ENCODE peak calls at places on chromosomes 6 and 20, in ten cellular contexts. R, K, H, O, J, W, X, D, U and B are unnamed samples.

GRCh38 chr20:19074828-19075516 is 137.5 kb upstream of the SLC24A3 start:
- DNase-seq in U (no peak), J (peak; percentile 3), O (peak; percentile 36), X (peak; percentile 12), K (no peak), D (no peak), R (no peak), W (peak; percentile 57), H (no peak), B (no peak)

GRCh38 chr6:166162599-166163342 is 4.9 kb downstream of the TBXT start:
- DNase-seq in K (no peak), W (no peak), J (no peak), D (no peak), U (no peak), R (no peak), X (no peak), O (no peak), H (no peak), B (peak; percentile 37)

GRCh38 chr6:3731700-3732099 is 19.8 kb downstream of the PXDC1 start:
- DNase-seq in K (no peak), O (no peak), D (no peak), U (no peak), W (no peak), X (no peak), R (no peak), H (no peak), J (no peak), B (no peak)

GRCh38 chr20:41048475-41049242 is 20.0 kb downstream of the TOP1 start:
- DNase-seq in J (no peak), O (peak; percentile 17), R (no peak), D (no peak), W (no peak), X (no peak), U (no peak), H (no peak), K (peak; percentile 36), B (peak; percentile 28)

GRCh38 chr6:80179691-80180090 is 73.2 kb downstream of the BCKDHB start:
- DNase-seq in D (no peak), O (no peak), J (no peak), U (no peak), K (no peak), H (no peak), W (no peak), X (no peak), R (no peak), B (no peak)

GRCh38 chr6:31702421-31702818 is 704 bp downstream of the ABHD16A start:
- DNase-seq in X (no peak), W (no peak), K (no peak), H (peak; percentile 33), J (no peak), U (no peak), D (no peak), O (peak; percentile 33), R (no peak), B (no peak)

GRCh38 chr6:78746457-78746856 is 120.9 kb upstream of the IRAK1BP1 start:
- DNase-seq in R (no peak), J (no peak), U (no peak), H (no peak), K (no peak), O (no peak), D (no peak), X (no peak), W (no peak), B (no peak)

GRCh38 chr6:144809120-144809519 is 524.0 kb downstream of the UTRN start:
- DNase-seq in X (peak; percentile 73), U (peak; percentile 44), J (no peak), W (no peak), O (no peak), R (no peak), K (peak; percentile 28), D (no peak), H (no peak), B (no peak)

GRCh38 chr20:58818585-58819285 is 32.0 kb downstream of the GNAS-AS1 start:
- DNase-seq in O (no peak), J (no peak), D (no peak), W (no peak), H (no peak), R (no peak), U (peak; percentile 72), X (peak; percentile 62), K (peak; percentile 5), B (no peak)

GRCh38 chr6:68447112-68447511 is 188.0 kb upstream of the ADGRB3 start:
- DNase-seq in W (no peak), H (no peak), K (no peak), J (no peak), O (no peak), X (no peak), R (no peak), D (no peak), U (no peak), B (no peak)

GRCh38 chr6:84422380-84422968 is 195.0 kb upstream of the CEP162 start:
- DNase-seq in O (no peak), H (no peak), W (no peak), U (peak; percentile 31), K (no peak), J (peak; percentile 84), X (peak; percentile 32), R (peak; percentile 65), D (no peak), B (no peak)

GRCh38 chr20:32522775-32523612 is 62.1 kb downstream of the NOL4L start:
- DNase-seq in X (peak; percentile 30), J (no peak), O (no peak), R (no peak), W (no peak), U (no peak), H (peak; percentile 87), D (peak; percentile 62), K (no peak), B (no peak)